ENCODE peak calls at places on chromosome 13, in six cellular contexts. C is IMR-90; Z is heart right ventricle; A is body of pancreas; R is CD8-positive, alpha-beta memory T cell; M is endodermal cell. F is an unnamed sample.

GRCh38 chr13:73334459-73334858 is 275.7 kb downstream of the KLF5 start:
- DNase-seq in C (no peak), Z (no peak), R (no peak), M (no peak), A (no peak), F (no peak)

GRCh38 chr13:43377149-43377548 is 353.8 kb downstream of the DNAJC15 start:
- DNase-seq in R (no peak), A (peak; percentile 30), M (no peak), Z (no peak), C (peak; percentile 10), F (no peak)

GRCh38 chr13:76884571-76885202 is 1.5 kb downstream of the KCTD12 start:
- DNase-seq in A (no peak), C (peak; percentile 20), Z (peak; percentile 11), M (no peak), R (no peak), F (no peak)

GRCh38 chr13:72781461-72782439 is at the start of the genes DIS3 and PIBF1:
- DNase-seq in Z (peak; percentile 98), A (peak; percentile 96), M (peak; percentile 99), R (peak; percentile 95), C (peak; percentile 98), F (peak; percentile 96)

GRCh38 chr13:61078976-61079770 is 336.5 kb downstream of the PCDH20 start:
- DNase-seq in C (no peak), M (no peak), Z (no peak), A (no peak), R (no peak), F (no peak)

GRCh38 chr13:102693781-102694180 is 1.1 kb downstream of the METTL21C start:
- DNase-seq in Z (no peak), R (no peak), A (no peak), M (no peak), C (peak; percentile 64), F (no peak)

GRCh38 chr13:20161275-20161950 is 561 bp upstream of the GJA3 start:
- DNase-seq in Z (no peak), C (no peak), M (peak; percentile 65), A (no peak), R (peak; percentile 58), F (no peak)

GRCh38 chr13:30421093-30422055 is 919 bp upstream of the UBE2L5 start:
- DNase-seq in R (no peak), C (peak; percentile 80), M (peak; percentile 87), A (peak; percentile 84), Z (peak; percentile 86), F (peak; percentile 64)

GRCh38 chr13:66849706-66850105 is 380.4 kb downstream of the PCDH9 start:
- DNase-seq in A (no peak), C (no peak), M (peak; percentile 41), Z (no peak), R (no peak), F (no peak)

GRCh38 chr13:95530178-95530577 is 22.3 kb upstream of the CLDN10 start:
- DNase-seq in A (peak; percentile 80), R (no peak), C (peak; percentile 5), Z (no peak), M (no peak), F (no peak)

GRCh38 chr13:32472194-32472621 is 44.3 kb upstream of the N4BP2L1 start:
- DNase-seq in Z (no peak), A (no peak), M (no peak), C (no peak), R (no peak), F (no peak)

GRCh38 chr13:106078191-106078590 is 457.3 kb downstream of the EFNB2 start:
- DNase-seq in C (peak; percentile 49), A (no peak), M (no peak), R (no peak), Z (no peak), F (no peak)

GRCh38 chr13:78609464-78610205 is 6.3 kb upstream of the POU4F1 start:
- DNase-seq in R (no peak), A (peak; percentile 23), C (no peak), Z (no peak), M (peak; percentile 82), F (no peak)

GRCh38 chr13:50129923-50130685 is 114.9 kb downstream of the KCNRG start:
- DNase-seq in M (peak; percentile 82), R (peak; percentile 27), C (no peak), A (no peak), Z (peak; percentile 31), F (peak; percentile 51)

GRCh38 chr13:42594577-42595571 is 20.9 kb downstream of the TNFSF11 start:
- DNase-seq in R (peak; percentile 18), Z (peak; percentile 42), A (peak; percentile 57), C (peak; percentile 66), M (peak; percentile 80), F (peak; percentile 77)

GRCh38 chr13:33452873-33453558 is 167.5 kb upstream of the STARD13 start:
- DNase-seq in M (no peak), C (no peak), A (no peak), Z (peak; percentile 14), R (no peak), F (no peak)

GRCh38 chr13:40592035-40592434 is 74.4 kb downstream of the FOXO1 start:
- DNase-seq in A (no peak), Z (no peak), M (no peak), R (no peak), C (no peak), F (no peak)

GRCh38 chr13:40590112-40590862 is 76.2 kb downstream of the FOXO1 start:
- DNase-seq in C (no peak), A (no peak), R (no peak), Z (no peak), M (no peak), F (no peak)

GRCh38 chr13:40591091-40591490 is 75.3 kb downstream of the FOXO1 start:
- DNase-seq in A (no peak), M (no peak), Z (no peak), C (no peak), R (no peak), F (no peak)

GRCh38 chr13:40588101-40588500 is 78.3 kb downstream of the FOXO1 start:
- DNase-seq in M (no peak), C (no peak), R (no peak), A (no peak), Z (no peak), F (no peak)

DNA sequence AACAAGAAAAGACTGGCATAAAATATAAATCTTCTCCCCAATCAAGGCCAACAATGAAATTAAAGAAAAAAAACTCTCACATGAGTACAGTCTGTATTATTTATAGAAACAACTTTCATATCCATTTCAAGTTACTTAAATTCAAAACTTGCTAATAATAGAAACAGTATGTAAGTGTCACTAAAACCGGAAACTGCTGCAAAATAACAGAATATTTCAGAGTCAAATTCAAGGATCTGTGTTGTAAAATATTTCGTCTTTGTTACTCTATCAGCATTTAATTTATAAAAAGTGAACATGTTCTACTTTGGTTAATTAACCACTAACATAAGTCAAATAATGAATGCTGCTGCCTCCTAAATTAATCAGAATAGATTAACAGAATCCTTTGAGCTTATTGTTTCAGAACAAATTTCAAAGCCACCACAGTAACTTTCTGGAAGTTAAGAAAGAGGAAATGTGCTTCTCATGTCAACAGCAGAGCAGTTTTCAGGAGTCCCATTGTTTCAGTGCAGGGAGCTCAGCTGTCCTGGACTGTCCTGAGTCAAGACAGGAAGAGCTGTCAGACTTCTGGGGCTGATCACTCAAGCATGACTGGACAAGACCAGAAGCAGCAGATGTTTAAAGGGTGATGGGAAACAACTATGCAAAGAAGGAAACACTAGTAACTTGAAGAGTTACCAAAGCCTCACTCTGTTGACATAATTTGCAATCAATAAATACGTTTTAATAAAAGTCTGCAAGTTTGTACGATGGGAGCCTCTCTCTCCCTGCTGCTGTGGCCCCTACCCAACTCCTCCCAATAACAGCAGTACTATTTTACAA is 76.9 kb downstream of the FOXO1 start:
- DNase-seq in Z (peak; percentile 70), R (no peak), C (no peak), A (no peak), M (no peak), F (no peak)
- H3K4me1 ChIP-seq in Z (peaks cover 59% of the 10 kb centered on the region), R (peaks cover 93% of the 10 kb centered on the region), C (no peaks in the 10 kb centered on the region), A (peaks cover 74% of the 10 kb centered on the region), M (peaks cover 26% of the 10 kb centered on the region), F (peaks cover 3% of the 10 kb centered on the region)

GRCh38 chr13:85529216-85529590 is 270.0 kb downstream of the SLITRK6 start:
- DNase-seq in M (no peak), C (peak; percentile 44), A (no peak), Z (no peak), R (no peak), F (no peak)
- H3K4me3 ChIP-seq in M (no peak overlapping the region), C (no peak overlapping the region), A (no peak overlapping the region), Z (no peak overlapping the region), R (no peak overlapping the region), F (no peak overlapping the region)

DNA sequence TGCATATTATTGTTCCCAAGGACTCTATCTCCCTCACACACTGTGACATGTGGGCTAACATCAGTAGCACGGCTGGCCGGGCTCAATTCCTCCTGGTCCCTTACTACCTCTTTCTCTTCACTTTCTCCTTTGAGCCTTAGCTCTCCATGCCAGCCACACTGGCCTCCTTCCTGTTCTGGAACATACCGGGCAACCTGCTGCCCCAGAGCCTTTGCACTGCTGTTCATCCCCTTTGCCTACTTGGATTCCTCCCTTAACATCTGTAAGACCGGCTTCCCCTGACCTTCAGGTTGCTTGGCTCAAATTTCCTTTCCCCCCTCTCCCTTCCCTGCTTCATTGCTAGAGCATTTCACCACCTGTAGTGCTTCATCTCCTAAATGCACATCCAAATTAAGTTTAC is 17.1 kb downstream of the IRS2 start:
- DNase-seq in M (no peak), A (no peak), C (no peak), Z (no peak), R (no peak), F (no peak)
- H3K4me1 ChIP-seq in M (no peaks in the 10 kb centered on the region), A (peaks cover 7% of the 10 kb centered on the region), C (no peaks in the 10 kb centered on the region), Z (peaks cover 19% of the 10 kb centered on the region), R (peaks cover 6% of the 10 kb centered on the region), F (no peaks in the 10 kb centered on the region)

GRCh38 chr13:113929628-113930615 is 44.0 kb downstream of the C13orf46 start:
- DNase-seq in Z (no peak), M (peak; percentile 71), A (no peak), C (no peak), R (no peak), F (no peak)

GRCh38 chr13:113927661-113928581 is 46.0 kb downstream of the C13orf46 start:
- DNase-seq in R (no peak), Z (peak; percentile 55), M (peak; percentile 40), A (no peak), C (peak; percentile 99), F (no peak)

GRCh38 chr13:113930711-113931637 is 42.9 kb downstream of the C13orf46 start:
- DNase-seq in Z (no peak), A (no peak), C (no peak), M (peak; percentile 22), R (peak; percentile 83), F (peak; percentile 42)

GRCh38 chr13:113926951-113927660 is 46.8 kb downstream of the C13orf46 start:
- DNase-seq in A (no peak), Z (no peak), M (peak; percentile 28), C (no peak), R (no peak), F (no peak)

DNA sequence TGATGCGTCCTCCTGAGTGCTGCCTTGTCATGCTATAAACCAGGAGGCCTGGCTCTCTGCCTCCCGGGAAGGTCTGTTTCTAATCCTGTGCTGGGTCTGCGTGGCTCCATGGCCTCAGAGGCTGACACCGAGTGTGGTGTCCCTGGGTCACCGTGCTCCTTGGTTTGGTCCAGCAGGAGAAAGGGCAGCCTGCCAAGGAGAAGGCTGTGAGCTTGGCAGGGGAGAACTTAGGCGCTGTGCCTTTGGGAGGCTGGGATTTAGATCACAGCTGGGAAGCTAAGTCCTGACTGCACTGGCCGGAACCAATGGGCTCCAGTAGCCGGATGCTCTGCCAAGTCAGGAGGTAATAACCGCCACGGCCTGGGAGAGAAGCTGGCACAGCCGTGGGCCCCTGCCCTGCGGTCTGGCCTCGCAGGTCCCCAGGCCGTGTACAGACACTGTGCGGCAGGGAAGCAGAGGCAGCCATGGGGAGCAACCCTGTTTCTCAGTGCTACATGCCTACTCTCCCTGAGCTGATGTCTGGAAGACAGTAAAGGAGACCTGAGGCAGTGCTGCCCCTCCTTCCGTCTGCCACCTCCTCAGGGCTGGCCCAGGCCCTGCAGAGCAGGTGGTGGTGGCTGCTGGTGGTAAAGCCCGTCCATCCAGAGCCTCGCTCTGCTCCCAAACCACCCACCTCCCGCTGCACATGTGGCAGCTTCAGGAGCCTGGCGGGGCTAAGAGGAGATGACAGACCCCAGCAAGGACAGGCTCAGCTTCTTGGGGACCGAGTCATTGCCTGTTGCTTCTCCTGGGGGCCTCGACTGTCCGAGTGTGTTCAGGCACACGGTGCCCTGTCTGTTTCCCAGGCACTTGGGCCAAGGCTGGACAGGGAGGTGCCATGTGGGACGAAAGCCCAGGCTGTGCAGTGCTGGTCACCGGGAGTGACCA is 44.9 kb downstream of the C13orf46 start:
- DNase-seq in A (peak; percentile 93), Z (peak; percentile 89), R (no peak), C (peak; percentile 69), M (peak; percentile 49), F (no peak)
- H3K4me3 ChIP-seq in A (no peak overlapping the region), Z (no peak overlapping the region), R (no peak overlapping the region), C (no peak overlapping the region), M (no peak overlapping the region), F (no peak overlapping the region)

F was measured in Peyer's patch.